ENCODE peak calls at places on chromosomes 12 and 14, in eight cellular contexts. N is GM23338, I is lower lobe of right lung, J is breast epithelium, Y is A673, H is SK-N-SH, R is AG09309, A is AG04449. M is an unnamed sample.

GRCh38 chr12:113007166-113007565 is 28.8 kb downstream of the OAS2 start:
- DNase-seq in N (no peak), Y (peak; percentile 9), J (no peak), A (no peak), H (no peak), I (no peak), R (peak; percentile 78), M (peak; percentile 79)

GRCh38 chr14:71665781-71666180 is 266.4 kb upstream of the RGS6 start:
- DNase-seq in I (no peak), R (no peak), J (no peak), Y (no peak), A (no peak), H (no peak), N (no peak), M (no peak)

GRCh38 chr12:130952545-130952954 is 1.2 kb upstream of the ADGRD1 start:
- DNase-seq in R (no peak), N (no peak), H (peak; percentile 77), Y (no peak), A (no peak), J (no peak), I (no peak), M (no peak)

GRCh38 chr14:62599616-62600385 is 445.5 kb downstream of the KCNH5 start:
- DNase-seq in I (no peak), J (no peak), H (no peak), A (no peak), N (no peak), Y (peak; percentile 90), R (no peak), M (no peak)

GRCh38 chr12:47744005-47744651 is 14.6 kb downstream of the RAPGEF3 start:
- DNase-seq in Y (no peak), R (no peak), H (peak; percentile 51), A (no peak), I (peak; percentile 78), N (peak; percentile 94), J (peak; percentile 86), M (no peak)

GRCh38 chr14:91510171-91511013 is at the start of gene PPP4R3A:
- DNase-seq in N (peak; percentile 94), A (peak; percentile 82), H (peak; percentile 98), J (peak; percentile 92), I (peak; percentile 97), Y (peak; percentile 98), R (peak; percentile 91), M (peak; percentile 89)

GRCh38 chr14:95480109-95480886 is 36.2 kb downstream of the SYNE3 start:
- DNase-seq in I (no peak), Y (no peak), J (no peak), R (peak; percentile 28), A (no peak), N (no peak), H (no peak), M (no peak)

GRCh38 chr12:85828576-85828975 is 7.6 kb downstream of the RASSF9 start:
- DNase-seq in A (no peak), J (no peak), Y (no peak), R (no peak), N (no peak), I (no peak), H (no peak), M (no peak)

GRCh38 chr14:105099778-105100177 is 34.5 kb upstream of the GPR132 start:
- DNase-seq in H (no peak), R (no peak), I (no peak), A (no peak), J (no peak), N (no peak), Y (no peak), M (no peak)

GRCh38 chr12:13002301-13003097 is 2.4 kb upstream of the HEBP1 start:
- DNase-seq in A (no peak), I (no peak), H (no peak), Y (no peak), R (no peak), N (no peak), J (no peak), M (no peak)

GRCh38 chr14:90388437-90388836 is 8.4 kb upstream of the CALM1 start:
- DNase-seq in I (no peak), R (no peak), H (no peak), Y (peak; percentile 74), N (peak; percentile 74), J (no peak), A (no peak), M (no peak)

GRCh38 chr12:66459944-66460482 is 157.7 kb downstream of the HELB start:
- DNase-seq in Y (no peak), J (no peak), A (no peak), H (no peak), N (no peak), I (no peak), R (no peak), M (no peak)

GRCh38 chr12:104177663-104178501 is 37.7 kb upstream of the TXNRD1 start:
- DNase-seq in H (peak; percentile 27), N (no peak), Y (peak; percentile 20), J (peak; percentile 91), A (peak; percentile 97), R (peak; percentile 99), I (peak; percentile 53), M (peak; percentile 94)

GRCh38 chr14:90722590-90722989 is 93.6 kb downstream of the TTC7B start:
- DNase-seq in I (no peak), H (no peak), Y (no peak), R (no peak), A (no peak), N (no peak), J (no peak), M (no peak)

GRCh38 chr14:39107624-39108023 is 4.6 kb upstream of the SEC23A start:
- DNase-seq in R (no peak), Y (peak; percentile 48), H (peak; percentile 35), A (no peak), I (no peak), J (no peak), N (peak; percentile 71), M (no peak)

GRCh38 chr12:50017047-50017446 is 8.2 kb downstream of the RACGAP1 start:
- DNase-seq in R (peak; percentile 71), Y (peak; percentile 65), I (no peak), H (no peak), A (no peak), N (no peak), J (no peak), M (peak; percentile 79)

DNA sequence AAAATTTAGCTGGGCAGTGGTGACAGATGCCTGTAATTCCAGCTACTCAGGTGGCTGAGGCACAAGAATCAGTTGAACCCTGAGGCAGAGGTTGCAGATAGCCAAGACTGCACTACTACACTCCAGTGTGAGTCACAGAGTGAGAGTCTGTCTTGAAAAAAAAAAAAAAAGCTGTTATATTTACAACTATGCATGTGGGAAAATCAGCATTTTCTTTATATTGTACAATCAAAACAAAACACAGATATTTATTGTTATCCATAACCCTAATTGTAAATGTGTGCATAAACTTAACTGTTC is 12.5 kb downstream of the C1R start:
- DNase-seq in N (no peak), R (no peak), Y (no peak), I (no peak), J (no peak), H (no peak), A (no peak), M (no peak)
- H3K4me3 ChIP-seq in N (no peak overlapping the region), R (no peak overlapping the region), Y (no peak overlapping the region), I (no peak overlapping the region), J (no peak overlapping the region), H (no peak overlapping the region), A (no peak overlapping the region), M (no peak overlapping the region)

DNA sequence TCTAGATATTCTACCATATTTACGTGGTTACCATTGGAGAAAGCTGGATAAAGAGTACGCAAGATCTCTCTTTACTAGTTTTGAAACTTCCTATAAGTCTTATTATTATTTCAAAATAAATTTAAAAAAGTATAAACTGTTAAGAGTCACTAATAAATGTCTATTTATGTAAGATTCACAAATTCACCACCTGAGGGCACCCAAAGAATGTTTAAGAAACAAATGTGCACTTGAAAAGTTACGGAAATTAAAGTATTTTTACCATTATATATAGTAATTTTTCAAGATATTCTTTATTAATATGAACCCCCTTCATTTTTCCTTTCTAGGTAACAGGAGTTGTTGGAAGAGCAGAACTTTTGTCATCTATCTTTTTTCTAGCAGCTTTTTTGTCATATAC is 11.9 kb downstream of the TMTC3 start:
- DNase-seq in A (no peak), I (no peak), H (peak; percentile 2), J (no peak), R (peak; percentile 11), N (no peak), Y (peak; percentile 41), M (peak; percentile 42)
- TF ChIP-seq CTCF in A (no peak), I (peak; percentile 19), H (peak; percentile 58), J (no peak), R (peak; percentile 20), N (no peak), Y (peak; percentile 56), M (no peak)

GRCh38 chr12:120562906-120563305 is 18.3 kb downstream of the POP5 start:
- DNase-seq in N (no peak), A (no peak), I (no peak), J (no peak), H (no peak), R (no peak), Y (no peak), M (no peak)
- H3K4me3 ChIP-seq in N (no peak overlapping the region), A (no peak overlapping the region), I (no peak overlapping the region), J (no peak overlapping the region), H (no peak overlapping the region), R (no peak overlapping the region), Y (no peak overlapping the region), M (no peak overlapping the region)

GRCh38 chr12:40378721-40379120 is 153.9 kb downstream of the LRRK2 start:
- DNase-seq in A (no peak), N (no peak), J (no peak), I (no peak), R (no peak), H (no peak), Y (no peak), M (no peak)

GRCh38 chr12:40376533-40377267 is 151.9 kb downstream of the LRRK2 start:
- DNase-seq in J (no peak), I (no peak), R (no peak), Y (no peak), A (no peak), H (no peak), N (no peak), M (no peak)

GRCh38 chr12:40375076-40375475 is 150.3 kb downstream of the LRRK2 start:
- DNase-seq in Y (peak; percentile 32), N (peak; percentile 40), J (no peak), I (no peak), H (no peak), R (no peak), A (no peak), M (no peak)
- TF ChIP-seq CTCF in Y (peak; percentile 60), N (peak; percentile 61), J (no peak), I (peak; percentile 19), H (peak; percentile 47), R (peak; percentile 27), A (no peak), M (no peak)

GRCh38 chr14:74792249-74793039 is 29.3 kb downstream of the YLPM1 start:
- DNase-seq in I (no peak), N (peak; percentile 72), J (no peak), R (no peak), Y (peak; percentile 61), H (no peak), A (no peak), M (no peak)
- H3K4me3 ChIP-seq in I (no peak overlapping the region), N (peak overlapping the region; percentile 5), J (no peak overlapping the region), R (no peak overlapping the region), Y (no peak overlapping the region), H (no peak overlapping the region), A (no peak overlapping the region), M (no peak overlapping the region)